ENCODE peak calls at places on chromosomes 4 and X, in six cellular contexts. F is Right ventricle myocardium inferior; I is stimulated activated CD8-positive, alpha-beta memory T cell treated with anti-CD3 and anti-CD28 coated beads, Interleukin-4, amount 100 ng/mL, for 24 hours; J is AG09309; M is Kasumi-1; T is lung. S is an unnamed sample.

GRCh38 chrX:69285881-69286545 is 120.8 kb upstream of the PJA1 start:
- DNase-seq in F (peak), I (peak), M (no peak), T (peak), J (no peak), S (peak)

GRCh38 chrX:149467920-149468319 is 37.2 kb downstream of the IDS start:
- DNase-seq in F (no peak), M (no peak), J (no peak), I (no peak), T (no peak), S (no peak)

GRCh38 chr4:138645289-138645688 is 370.3 kb upstream of the NOCT start:
- DNase-seq in J (no peak), T (no peak), F (no peak), I (no peak), M (no peak), S (no peak)

GRCh38 chr4:181685911-181686310 is 557.3 kb upstream of the TENM3 start:
- DNase-seq in T (no peak), J (peak), M (no peak), F (no peak), I (no peak), S (no peak)

GRCh38 chr4:75158451-75158850 is 225.5 kb downstream of the PARM1 start:
- DNase-seq in J (no peak), F (no peak), T (no peak), I (no peak), M (peak), S (no peak)

GRCh38 chr4:2785613-2786012 is 7.3 kb upstream of the SH3BP2 start:
- DNase-seq in I (no peak), F (peak), M (peak), J (no peak), T (no peak), S (no peak)

GRCh38 chr4:13984996-13985780 is 357.7 kb upstream of the BOD1L1 start:
- DNase-seq in J (peak), F (no peak), T (no peak), I (no peak), M (no peak), S (no peak)

GRCh38 chr4:186021461-186022167 is 47.3 kb upstream of the TLR3 start:
- DNase-seq in M (peak), T (no peak), F (no peak), J (no peak), I (no peak), S (no peak)

GRCh38 chr4:115370012-115370411 is 256.6 kb upstream of the NDST4 start:
- DNase-seq in F (no peak), I (no peak), J (no peak), M (no peak), T (no peak), S (no peak)

GRCh38 chr4:152981278-152981677 is 45.2 kb downstream of the FHDC1 start:
- DNase-seq in F (no peak), T (no peak), I (no peak), J (no peak), M (no peak), S (no peak)

GRCh38 chrX:154719132-154719675 is 31.7 kb downstream of the GAB3 start:
- DNase-seq in F (no peak), J (no peak), M (peak), T (no peak), I (no peak), S (no peak)